ENCODE peak calls at places on chromosomes 6 and 20, in six cellular contexts. One of them, this sample, is unnamed.

GRCh38 chr6:128311944-128312570 is 208.3 kb downstream of the PTPRK start:
- DNase-seq in Panc1: no peak
- DNase-seq in CD8-positive, alpha-beta memory T cell: no peak
- DNase-seq in astrocyte: no peak
- DNase-seq in CD4-positive, alpha-beta memory T cell: no peak
- DNase-seq in Peyer's patch: no peak
- DNase-seq in this sample: no peak

GRCh38 chr6:162090734-162091133 is 636.8 kb downstream of the PRKN start:
- DNase-seq in CD4-positive, alpha-beta memory T cell: no peak
- DNase-seq in CD8-positive, alpha-beta memory T cell: no peak
- DNase-seq in Panc1: no peak
- DNase-seq in Peyer's patch: no peak
- DNase-seq in astrocyte: peak
- DNase-seq in this sample: no peak

GRCh38 chr6:7685276-7685675 is 40.6 kb upstream of the BMP6 start:
- DNase-seq in astrocyte: no peak
- DNase-seq in Peyer's patch: no peak
- DNase-seq in CD4-positive, alpha-beta memory T cell: no peak
- DNase-seq in CD8-positive, alpha-beta memory T cell: no peak
- DNase-seq in Panc1: no peak
- DNase-seq in this sample: no peak

GRCh38 chr6:116596815-116597214 is 19.5 kb upstream of the RSPH4A start:
- DNase-seq in astrocyte: peak
- DNase-seq in CD8-positive, alpha-beta memory T cell: no peak
- DNase-seq in Peyer's patch: no peak
- DNase-seq in Panc1: no peak
- DNase-seq in CD4-positive, alpha-beta memory T cell: no peak
- DNase-seq in this sample: no peak

GRCh38 chr6:42378125-42378524 is 73.6 kb downstream of the TRERF1 start:
- DNase-seq in Panc1: no peak
- DNase-seq in CD4-positive, alpha-beta memory T cell: no peak
- DNase-seq in Peyer's patch: no peak
- DNase-seq in astrocyte: no peak
- DNase-seq in CD8-positive, alpha-beta memory T cell: no peak
- DNase-seq in this sample: no peak

GRCh38 chr6:43910638-43911353 is 140.8 kb downstream of the VEGFA start:
- DNase-seq in astrocyte: no peak
- DNase-seq in Peyer's patch: no peak
- DNase-seq in CD8-positive, alpha-beta memory T cell: no peak
- DNase-seq in Panc1: peak
- DNase-seq in CD4-positive, alpha-beta memory T cell: no peak
- DNase-seq in this sample: no peak

GRCh38 chr6:109824105-109824504 is 133.0 kb downstream of the FIG4 start:
- DNase-seq in astrocyte: no peak
- DNase-seq in CD8-positive, alpha-beta memory T cell: no peak
- DNase-seq in CD4-positive, alpha-beta memory T cell: no peak
- DNase-seq in Peyer's patch: no peak
- DNase-seq in Panc1: no peak
- DNase-seq in this sample: no peak

GRCh38 chr20:23290761-23291574 is 59.6 kb upstream of the NXT1 start:
- DNase-seq in CD4-positive, alpha-beta memory T cell: no peak
- DNase-seq in astrocyte: no peak
- DNase-seq in Peyer's patch: no peak
- DNase-seq in Panc1: no peak
- DNase-seq in CD8-positive, alpha-beta memory T cell: no peak
- DNase-seq in this sample: no peak

GRCh38 chr6:111238464-111239119 is 151.3 kb downstream of the SLC16A10 start:
- DNase-seq in CD4-positive, alpha-beta memory T cell: no peak
- DNase-seq in Panc1: no peak
- DNase-seq in CD8-positive, alpha-beta memory T cell: no peak
- DNase-seq in Peyer's patch: no peak
- DNase-seq in astrocyte: peak
- DNase-seq in this sample: no peak

GRCh38 chr6:47072667-47073066 is 30.5 kb upstream of the ADGRF1 start:
- DNase-seq in astrocyte: no peak
- DNase-seq in Panc1: no peak
- DNase-seq in CD4-positive, alpha-beta memory T cell: no peak
- DNase-seq in CD8-positive, alpha-beta memory T cell: no peak
- DNase-seq in Peyer's patch: no peak
- DNase-seq in this sample: no peak

GRCh38 chr20:44911264-44911921 is 1.5 kb downstream of the PABPC1L start:
- DNase-seq in Panc1: no peak
- DNase-seq in CD8-positive, alpha-beta memory T cell: no peak
- DNase-seq in CD4-positive, alpha-beta memory T cell: peak
- DNase-seq in Peyer's patch: peak
- DNase-seq in astrocyte: no peak
- DNase-seq in this sample: peak

GRCh38 chr6:68108243-68108835 is 526.7 kb upstream of the ADGRB3 start:
- DNase-seq in Peyer's patch: no peak
- DNase-seq in astrocyte: peak
- DNase-seq in Panc1: no peak
- DNase-seq in CD8-positive, alpha-beta memory T cell: no peak
- DNase-seq in CD4-positive, alpha-beta memory T cell: no peak
- DNase-seq in this sample: no peak

GRCh38 chr6:40343887-40344565 is 243.1 kb downstream of the LRFN2 start:
- DNase-seq in Peyer's patch: no peak
- DNase-seq in CD4-positive, alpha-beta memory T cell: no peak
- DNase-seq in CD8-positive, alpha-beta memory T cell: no peak
- DNase-seq in astrocyte: no peak
- DNase-seq in Panc1: no peak
- DNase-seq in this sample: no peak

GRCh38 chr6:65711531-65711930 is 4.5 kb upstream of the EYS start:
- DNase-seq in Peyer's patch: no peak
- DNase-seq in CD8-positive, alpha-beta memory T cell: no peak
- DNase-seq in Panc1: no peak
- DNase-seq in astrocyte: no peak
- DNase-seq in CD4-positive, alpha-beta memory T cell: no peak
- DNase-seq in this sample: no peak

GRCh38 chr6:42503894-42504293 is 52.2 kb upstream of the TRERF1 start:
- DNase-seq in Peyer's patch: no peak
- DNase-seq in CD4-positive, alpha-beta memory T cell: no peak
- DNase-seq in Panc1: no peak
- DNase-seq in astrocyte: no peak
- DNase-seq in CD8-positive, alpha-beta memory T cell: no peak
- DNase-seq in this sample: no peak

GRCh38 chr20:43666376-43667328 is at the start of gene MYBL2:
- DNase-seq in CD4-positive, alpha-beta memory T cell: peak
- DNase-seq in Peyer's patch: peak
- DNase-seq in astrocyte: peak
- DNase-seq in Panc1: no peak
- DNase-seq in CD8-positive, alpha-beta memory T cell: peak
- DNase-seq in this sample: peak

GRCh38 chr20:14885661-14886060 is 548.2 kb upstream of the FLRT3 start:
- DNase-seq in Panc1: no peak
- DNase-seq in CD8-positive, alpha-beta memory T cell: no peak
- DNase-seq in astrocyte: no peak
- DNase-seq in Peyer's patch: no peak
- DNase-seq in CD4-positive, alpha-beta memory T cell: no peak
- DNase-seq in this sample: no peak

GRCh38 chr6:109672204-109672603 is 18.8 kb downstream of the AK9 start:
- DNase-seq in Panc1: no peak
- DNase-seq in CD8-positive, alpha-beta memory T cell: no peak
- DNase-seq in Peyer's patch: no peak
- DNase-seq in astrocyte: no peak
- DNase-seq in CD4-positive, alpha-beta memory T cell: no peak
- DNase-seq in this sample: no peak

GRCh38 chr6:39210437-39210836 is 18.8 kb downstream of the KCNK5 start:
- DNase-seq in CD8-positive, alpha-beta memory T cell: no peak
- DNase-seq in Peyer's patch: no peak
- DNase-seq in CD4-positive, alpha-beta memory T cell: no peak
- DNase-seq in astrocyte: no peak
- DNase-seq in Panc1: no peak
- DNase-seq in this sample: peak

GRCh38 chr6:170459451-170459850 is 93.7 kb downstream of the PSMB1 start:
- DNase-seq in CD8-positive, alpha-beta memory T cell: no peak
- DNase-seq in astrocyte: peak
- DNase-seq in Panc1: peak
- DNase-seq in CD4-positive, alpha-beta memory T cell: no peak
- DNase-seq in Peyer's patch: peak
- DNase-seq in this sample: no peak

GRCh38 chr6:119036076-119036475 is 42.4 kb downstream of the FAM184A start:
- DNase-seq in Panc1: no peak
- DNase-seq in Peyer's patch: no peak
- DNase-seq in CD4-positive, alpha-beta memory T cell: no peak
- DNase-seq in astrocyte: no peak
- DNase-seq in CD8-positive, alpha-beta memory T cell: no peak
- DNase-seq in this sample: no peak

GRCh38 chr6:34928695-34929094 is 39.6 kb downstream of the ANKS1A start:
- DNase-seq in Peyer's patch: no peak
- DNase-seq in CD8-positive, alpha-beta memory T cell: no peak
- DNase-seq in CD4-positive, alpha-beta memory T cell: no peak
- DNase-seq in Panc1: no peak
- DNase-seq in astrocyte: no peak
- DNase-seq in this sample: no peak

GRCh38 chr6:125004198-125004597 is 42.0 kb downstream of the RNF217 start:
- DNase-seq in CD4-positive, alpha-beta memory T cell: no peak
- DNase-seq in CD8-positive, alpha-beta memory T cell: no peak
- DNase-seq in astrocyte: peak
- DNase-seq in Panc1: no peak
- DNase-seq in Peyer's patch: no peak
- DNase-seq in this sample: no peak

GRCh38 chr6:55130806-55131324 is 43.5 kb upstream of the HCRTR2 start:
- DNase-seq in CD8-positive, alpha-beta memory T cell: no peak
- DNase-seq in CD4-positive, alpha-beta memory T cell: no peak
- DNase-seq in astrocyte: no peak
- DNase-seq in Peyer's patch: no peak
- DNase-seq in Panc1: no peak
- DNase-seq in this sample: no peak

GRCh38 chr20:46260480-46260879 is 47.8 kb downstream of the CDH22 start:
- DNase-seq in Panc1: no peak
- DNase-seq in CD4-positive, alpha-beta memory T cell: no peak
- DNase-seq in Peyer's patch: no peak
- DNase-seq in astrocyte: no peak
- DNase-seq in CD8-positive, alpha-beta memory T cell: no peak
- DNase-seq in this sample: no peak

GRCh38 chr6:7052441-7052936 is 55.3 kb upstream of the RREB1 start:
- DNase-seq in CD4-positive, alpha-beta memory T cell: no peak
- DNase-seq in Panc1: no peak
- DNase-seq in Peyer's patch: no peak
- DNase-seq in CD8-positive, alpha-beta memory T cell: no peak
- DNase-seq in astrocyte: peak
- DNase-seq in this sample: peak

GRCh38 chr20:62651285-62652021 is 9.2 kb downstream of the SLCO4A1 start:
- DNase-seq in Peyer's patch: peak
- DNase-seq in Panc1: no peak
- DNase-seq in astrocyte: no peak
- DNase-seq in CD4-positive, alpha-beta memory T cell: peak
- DNase-seq in CD8-positive, alpha-beta memory T cell: peak
- DNase-seq in this sample: peak

GRCh38 chr6:83875843-83876242 is 16.4 kb downstream of the CYB5R4 start:
- DNase-seq in CD4-positive, alpha-beta memory T cell: no peak
- DNase-seq in astrocyte: no peak
- DNase-seq in CD8-positive, alpha-beta memory T cell: no peak
- DNase-seq in Peyer's patch: no peak
- DNase-seq in Panc1: no peak
- DNase-seq in this sample: no peak

GRCh38 chr6:83883240-83883639 is 23.8 kb downstream of the CYB5R4 start:
- DNase-seq in CD8-positive, alpha-beta memory T cell: no peak
- DNase-seq in astrocyte: no peak
- DNase-seq in CD4-positive, alpha-beta memory T cell: no peak
- DNase-seq in Peyer's patch: no peak
- DNase-seq in Panc1: no peak
- DNase-seq in this sample: no peak

GRCh38 chr6:83878902-83879644 is 19.6 kb downstream of the CYB5R4 start:
- DNase-seq in Peyer's patch: no peak
- DNase-seq in CD8-positive, alpha-beta memory T cell: no peak
- DNase-seq in Panc1: no peak
- DNase-seq in astrocyte: no peak
- DNase-seq in CD4-positive, alpha-beta memory T cell: no peak
- DNase-seq in this sample: no peak

GRCh38 chr6:83884523-83884922 is 25.0 kb downstream of the CYB5R4 start:
- DNase-seq in CD8-positive, alpha-beta memory T cell: no peak
- DNase-seq in astrocyte: peak
- DNase-seq in CD4-positive, alpha-beta memory T cell: peak
- DNase-seq in Panc1: no peak
- DNase-seq in Peyer's patch: no peak
- DNase-seq in this sample: no peak

DNA sequence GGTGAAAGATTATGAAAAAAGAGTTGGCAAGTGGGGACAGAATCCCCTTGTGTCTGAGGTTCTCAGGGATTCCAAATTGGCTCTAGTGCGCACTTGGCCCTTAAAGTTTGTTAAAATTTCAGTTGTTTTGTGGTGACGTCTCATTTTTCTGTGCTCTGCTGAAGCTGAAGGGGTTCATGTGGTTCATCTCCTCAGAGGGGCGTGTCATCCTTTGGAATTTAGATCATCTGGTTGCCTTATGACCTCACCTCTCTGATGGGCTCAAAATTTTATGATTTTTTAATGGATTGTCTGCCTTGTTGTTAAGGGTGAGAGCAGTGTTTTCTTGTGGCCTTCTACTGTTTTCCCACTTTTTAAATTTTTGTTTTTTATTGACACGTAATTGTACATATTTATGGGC is 20.3 kb downstream of the CYB5R4 start:
- DNase-seq in astrocyte: peak
- DNase-seq in Panc1: no peak
- DNase-seq in CD8-positive, alpha-beta memory T cell: no peak
- DNase-seq in Peyer's patch: no peak
- DNase-seq in CD4-positive, alpha-beta memory T cell: no peak
- DNase-seq in this sample: no peak
- H3K27ac ChIP-seq in astrocyte: no peak
- H3K27ac ChIP-seq in Panc1: no peak
- H3K27ac ChIP-seq in CD8-positive, alpha-beta memory T cell: no peak
- H3K27ac ChIP-seq in Peyer's patch: no peak
- H3K27ac ChIP-seq in CD4-positive, alpha-beta memory T cell: no peak
- H3K27ac ChIP-seq in this sample: no peak

GRCh38 chr6:137867685-137868509 is 838 bp downstream of the TNFAIP3 start:
- DNase-seq in Panc1: no peak
- DNase-seq in CD4-positive, alpha-beta memory T cell: peak
- DNase-seq in Peyer's patch: peak
- DNase-seq in CD8-positive, alpha-beta memory T cell: no peak
- DNase-seq in astrocyte: no peak
- DNase-seq in this sample: peak
- H3K27ac ChIP-seq in Panc1: peak
- H3K27ac ChIP-seq in CD4-positive, alpha-beta memory T cell: peak
- H3K27ac ChIP-seq in Peyer's patch: peak
- H3K27ac ChIP-seq in CD8-positive, alpha-beta memory T cell: peak
- H3K27ac ChIP-seq in astrocyte: peak
- H3K27ac ChIP-seq in this sample: peak

DNA sequence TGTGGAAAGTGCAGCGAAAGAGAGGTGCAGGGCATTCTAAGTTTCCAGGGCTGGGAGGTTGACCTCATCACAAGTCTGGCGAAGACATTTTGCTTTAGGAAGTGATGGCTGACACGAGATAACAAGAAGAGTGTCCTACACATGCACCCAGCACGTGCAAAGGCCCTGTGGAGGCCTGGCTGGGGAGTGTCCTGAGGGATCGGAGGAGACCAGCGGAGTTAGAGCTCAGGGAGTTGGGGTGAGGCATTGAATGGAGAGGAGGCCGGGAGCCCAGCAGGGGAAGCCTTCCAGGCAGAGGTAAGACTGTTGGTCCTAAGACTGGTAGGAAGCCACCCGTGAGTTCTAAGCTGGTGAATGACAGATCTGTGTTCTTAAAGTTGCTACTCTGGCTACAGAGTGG is 58.4 kb downstream of the PPP1R14C start:
- DNase-seq in astrocyte: no peak
- DNase-seq in Panc1: no peak
- DNase-seq in CD8-positive, alpha-beta memory T cell: no peak
- DNase-seq in CD4-positive, alpha-beta memory T cell: no peak
- DNase-seq in Peyer's patch: no peak
- DNase-seq in this sample: no peak
- H3K27ac ChIP-seq in astrocyte: no peak
- H3K27ac ChIP-seq in Panc1: no peak
- H3K27ac ChIP-seq in CD8-positive, alpha-beta memory T cell: no peak
- H3K27ac ChIP-seq in CD4-positive, alpha-beta memory T cell: no peak
- H3K27ac ChIP-seq in Peyer's patch: no peak
- H3K27ac ChIP-seq in this sample: no peak

GRCh38 chr6:167090171-167090570 is 32.7 kb upstream of the CCR6 start:
- DNase-seq in Peyer's patch: no peak
- DNase-seq in Panc1: no peak
- DNase-seq in CD8-positive, alpha-beta memory T cell: no peak
- DNase-seq in astrocyte: no peak
- DNase-seq in CD4-positive, alpha-beta memory T cell: no peak
- DNase-seq in this sample: peak
- H3K27ac ChIP-seq in Peyer's patch: peak
- H3K27ac ChIP-seq in Panc1: no peak
- H3K27ac ChIP-seq in CD8-positive, alpha-beta memory T cell: no peak
- H3K27ac ChIP-seq in astrocyte: no peak
- H3K27ac ChIP-seq in CD4-positive, alpha-beta memory T cell: no peak
- H3K27ac ChIP-seq in this sample: peak